ENCODE peak calls at places on chromosome 13, in eight cellular contexts. One of them, this sample, is unnamed.

GRCh38 chr13:51520524-51520923 is 63.7 kb upstream of the WDFY2 start:
- DNase-seq in fibroblast of villous mesenchyme: peak
- DNase-seq in mucosa of descending colon: no peak
- DNase-seq in fibroblast of mammary gland: peak
- DNase-seq in mammary epithelial cell: peak
- DNase-seq in fibroblast of pulmonary artery: peak
- DNase-seq in CD8-positive, alpha-beta T cell: no peak
- DNase-seq in epithelial cell of proximal tubule: no peak
- DNase-seq in this sample: peak

GRCh38 chr13:78022164-78022877 is 103.7 kb upstream of the EDNRB start:
- DNase-seq in fibroblast of villous mesenchyme: peak
- DNase-seq in mucosa of descending colon: peak
- DNase-seq in fibroblast of mammary gland: peak
- DNase-seq in mammary epithelial cell: peak
- DNase-seq in fibroblast of pulmonary artery: peak
- DNase-seq in CD8-positive, alpha-beta T cell: peak
- DNase-seq in epithelial cell of proximal tubule: peak
- DNase-seq in this sample: peak

GRCh38 chr13:111536239-111536638 is 215.8 kb downstream of the TEX29 start:
- DNase-seq in fibroblast of villous mesenchyme: no peak
- DNase-seq in mucosa of descending colon: no peak
- DNase-seq in fibroblast of mammary gland: no peak
- DNase-seq in mammary epithelial cell: no peak
- DNase-seq in fibroblast of pulmonary artery: no peak
- DNase-seq in CD8-positive, alpha-beta T cell: no peak
- DNase-seq in epithelial cell of proximal tubule: no peak
- DNase-seq in this sample: no peak

GRCh38 chr13:46386426-46386995 is 541 bp downstream of the RUBCNL start:
- DNase-seq in fibroblast of villous mesenchyme: no peak
- DNase-seq in mucosa of descending colon: peak
- DNase-seq in fibroblast of mammary gland: peak
- DNase-seq in mammary epithelial cell: no peak
- DNase-seq in fibroblast of pulmonary artery: no peak
- DNase-seq in CD8-positive, alpha-beta T cell: no peak
- DNase-seq in epithelial cell of proximal tubule: no peak
- DNase-seq in this sample: peak

GRCh38 chr13:94169783-94170513 is 309.5 kb downstream of the DCT start:
- DNase-seq in fibroblast of villous mesenchyme: no peak
- DNase-seq in mucosa of descending colon: no peak
- DNase-seq in fibroblast of mammary gland: peak
- DNase-seq in mammary epithelial cell: no peak
- DNase-seq in fibroblast of pulmonary artery: no peak
- DNase-seq in CD8-positive, alpha-beta T cell: no peak
- DNase-seq in epithelial cell of proximal tubule: no peak
- DNase-seq in this sample: no peak

GRCh38 chr13:45658586-45659235 is 43.2 kb upstream of the ERICH6B start:
- DNase-seq in fibroblast of villous mesenchyme: peak
- DNase-seq in mucosa of descending colon: no peak
- DNase-seq in fibroblast of mammary gland: peak
- DNase-seq in mammary epithelial cell: peak
- DNase-seq in fibroblast of pulmonary artery: peak
- DNase-seq in CD8-positive, alpha-beta T cell: no peak
- DNase-seq in epithelial cell of proximal tubule: no peak
- DNase-seq in this sample: peak

GRCh38 chr13:93529961-93530360 is 303.4 kb downstream of the GPC6 start:
- DNase-seq in fibroblast of villous mesenchyme: peak
- DNase-seq in mucosa of descending colon: no peak
- DNase-seq in fibroblast of mammary gland: peak
- DNase-seq in mammary epithelial cell: no peak
- DNase-seq in fibroblast of pulmonary artery: peak
- DNase-seq in CD8-positive, alpha-beta T cell: no peak
- DNase-seq in epithelial cell of proximal tubule: no peak
- DNase-seq in this sample: peak

GRCh38 chr13:97307882-97308624 is 85.9 kb downstream of the MBNL2 start:
- DNase-seq in fibroblast of villous mesenchyme: peak
- DNase-seq in mucosa of descending colon: no peak
- DNase-seq in fibroblast of mammary gland: peak
- DNase-seq in mammary epithelial cell: peak
- DNase-seq in fibroblast of pulmonary artery: peak
- DNase-seq in CD8-positive, alpha-beta T cell: no peak
- DNase-seq in epithelial cell of proximal tubule: no peak
- DNase-seq in this sample: peak

GRCh38 chr13:47903836-47904235 is 97.2 kb downstream of the SUCLA2 start:
- DNase-seq in fibroblast of villous mesenchyme: peak
- DNase-seq in mucosa of descending colon: no peak
- DNase-seq in fibroblast of mammary gland: peak
- DNase-seq in mammary epithelial cell: peak
- DNase-seq in fibroblast of pulmonary artery: peak
- DNase-seq in CD8-positive, alpha-beta T cell: no peak
- DNase-seq in epithelial cell of proximal tubule: peak
- DNase-seq in this sample: peak

GRCh38 chr13:63044617-63045016 is 1629.0 kb upstream of the PCDH20 start:
- DNase-seq in fibroblast of villous mesenchyme: no peak
- DNase-seq in mucosa of descending colon: no peak
- DNase-seq in fibroblast of mammary gland: no peak
- DNase-seq in mammary epithelial cell: no peak
- DNase-seq in fibroblast of pulmonary artery: no peak
- DNase-seq in CD8-positive, alpha-beta T cell: no peak
- DNase-seq in epithelial cell of proximal tubule: no peak
- DNase-seq in this sample: no peak

GRCh38 chr13:63050287-63050686 is 1634.6 kb upstream of the PCDH20 start:
- DNase-seq in fibroblast of villous mesenchyme: no peak
- DNase-seq in mucosa of descending colon: no peak
- DNase-seq in fibroblast of mammary gland: no peak
- DNase-seq in mammary epithelial cell: no peak
- DNase-seq in fibroblast of pulmonary artery: no peak
- DNase-seq in CD8-positive, alpha-beta T cell: no peak
- DNase-seq in epithelial cell of proximal tubule: no peak
- DNase-seq in this sample: no peak

DNA sequence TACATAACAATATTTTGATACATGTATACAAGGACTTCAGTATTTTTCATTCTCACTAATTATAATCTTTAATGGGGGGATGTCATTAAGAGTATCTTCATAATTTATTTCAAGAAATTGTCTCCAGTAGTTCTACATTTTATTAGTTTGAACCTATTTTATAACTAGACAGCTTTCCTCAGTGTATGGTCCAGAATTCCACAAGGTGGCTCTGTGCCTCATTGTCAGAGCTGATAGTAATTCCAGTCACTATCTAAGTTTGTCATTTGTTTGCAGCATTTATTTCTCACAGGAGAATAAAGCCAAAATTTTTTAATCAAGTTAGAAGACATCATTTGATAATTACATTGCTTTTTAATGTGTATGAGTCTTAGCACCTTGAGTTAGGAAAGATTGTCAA is 1633.0 kb upstream of the PCDH20 start:
- DNase-seq in fibroblast of villous mesenchyme: no peak
- DNase-seq in mucosa of descending colon: no peak
- DNase-seq in fibroblast of mammary gland: no peak
- DNase-seq in mammary epithelial cell: no peak
- DNase-seq in fibroblast of pulmonary artery: no peak
- DNase-seq in CD8-positive, alpha-beta T cell: no peak
- DNase-seq in epithelial cell of proximal tubule: no peak
- DNase-seq in this sample: no peak
- TF ChIP-seq CTCF in fibroblast of villous mesenchyme: no peak
- TF ChIP-seq CTCF in mucosa of descending colon: no peak
- TF ChIP-seq CTCF in fibroblast of mammary gland: peak
- TF ChIP-seq CTCF in mammary epithelial cell: peak
- TF ChIP-seq CTCF in fibroblast of pulmonary artery: peak
- TF ChIP-seq CTCF in CD8-positive, alpha-beta T cell: no peak
- TF ChIP-seq CTCF in epithelial cell of proximal tubule: peak
- TF ChIP-seq CTCF in this sample: no peak

DNA sequence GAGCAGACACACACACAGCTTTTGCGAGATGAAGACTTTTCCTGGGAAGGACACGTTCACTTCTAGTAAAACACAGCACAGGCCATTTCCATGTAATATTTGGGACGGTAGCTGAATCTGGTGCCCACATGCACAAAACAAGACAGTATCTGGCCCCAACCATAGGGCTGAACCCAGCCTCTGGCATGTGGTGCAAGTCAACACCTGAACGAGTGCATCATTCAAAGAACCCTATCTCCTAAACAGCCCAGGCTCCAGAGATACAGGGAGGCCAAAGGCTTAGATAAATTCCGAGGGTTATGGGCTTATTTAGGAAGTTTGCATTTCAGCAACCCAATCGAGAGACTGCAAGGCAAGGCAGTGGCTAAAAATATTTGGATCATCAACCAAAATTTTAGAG is 2.7 kb upstream of the TFDP1 start:
- DNase-seq in fibroblast of villous mesenchyme: no peak
- DNase-seq in mucosa of descending colon: no peak
- DNase-seq in fibroblast of mammary gland: no peak
- DNase-seq in mammary epithelial cell: no peak
- DNase-seq in fibroblast of pulmonary artery: no peak
- DNase-seq in CD8-positive, alpha-beta T cell: no peak
- DNase-seq in epithelial cell of proximal tubule: no peak
- DNase-seq in this sample: no peak
- H3K4me3 ChIP-seq in fibroblast of villous mesenchyme: no peak
- H3K4me3 ChIP-seq in mucosa of descending colon: no peak
- H3K4me3 ChIP-seq in fibroblast of mammary gland: no peak
- H3K4me3 ChIP-seq in mammary epithelial cell: no peak
- H3K4me3 ChIP-seq in fibroblast of pulmonary artery: no peak
- H3K4me3 ChIP-seq in CD8-positive, alpha-beta T cell: no peak
- H3K4me3 ChIP-seq in epithelial cell of proximal tubule: no peak
- H3K4me3 ChIP-seq in this sample: no peak

GRCh38 chr13:53408847-53409568 is 380.4 kb downstream of the OLFM4 start:
- DNase-seq in fibroblast of villous mesenchyme: no peak
- DNase-seq in mucosa of descending colon: no peak
- DNase-seq in fibroblast of mammary gland: no peak
- DNase-seq in mammary epithelial cell: no peak
- DNase-seq in fibroblast of pulmonary artery: no peak
- DNase-seq in CD8-positive, alpha-beta T cell: no peak
- DNase-seq in epithelial cell of proximal tubule: no peak
- DNase-seq in this sample: no peak

GRCh38 chr13:53411443-53411842 is 382.8 kb downstream of the OLFM4 start:
- DNase-seq in fibroblast of villous mesenchyme: no peak
- DNase-seq in mucosa of descending colon: no peak
- DNase-seq in fibroblast of mammary gland: no peak
- DNase-seq in mammary epithelial cell: no peak
- DNase-seq in fibroblast of pulmonary artery: no peak
- DNase-seq in CD8-positive, alpha-beta T cell: no peak
- DNase-seq in epithelial cell of proximal tubule: no peak
- DNase-seq in this sample: no peak

GRCh38 chr13:53408306-53408705 is 379.7 kb downstream of the OLFM4 start:
- DNase-seq in fibroblast of villous mesenchyme: no peak
- DNase-seq in mucosa of descending colon: no peak
- DNase-seq in fibroblast of mammary gland: no peak
- DNase-seq in mammary epithelial cell: no peak
- DNase-seq in fibroblast of pulmonary artery: no peak
- DNase-seq in CD8-positive, alpha-beta T cell: no peak
- DNase-seq in epithelial cell of proximal tubule: no peak
- DNase-seq in this sample: no peak

GRCh38 chr13:53405616-53406015 is 377.0 kb downstream of the OLFM4 start:
- DNase-seq in fibroblast of villous mesenchyme: no peak
- DNase-seq in mucosa of descending colon: no peak
- DNase-seq in fibroblast of mammary gland: no peak
- DNase-seq in mammary epithelial cell: no peak
- DNase-seq in fibroblast of pulmonary artery: no peak
- DNase-seq in CD8-positive, alpha-beta T cell: no peak
- DNase-seq in epithelial cell of proximal tubule: no peak
- DNase-seq in this sample: no peak
- TF ChIP-seq CTCF in fibroblast of villous mesenchyme: no peak
- TF ChIP-seq CTCF in mucosa of descending colon: no peak
- TF ChIP-seq CTCF in fibroblast of mammary gland: no peak
- TF ChIP-seq CTCF in mammary epithelial cell: no peak
- TF ChIP-seq CTCF in fibroblast of pulmonary artery: no peak
- TF ChIP-seq CTCF in CD8-positive, alpha-beta T cell: no peak
- TF ChIP-seq CTCF in epithelial cell of proximal tubule: no peak
- TF ChIP-seq CTCF in this sample: no peak

GRCh38 chr13:28534210-28534609 is 39.3 kb upstream of the FLT1 start:
- DNase-seq in fibroblast of villous mesenchyme: no peak
- DNase-seq in mucosa of descending colon: no peak
- DNase-seq in fibroblast of mammary gland: no peak
- DNase-seq in mammary epithelial cell: no peak
- DNase-seq in fibroblast of pulmonary artery: no peak
- DNase-seq in CD8-positive, alpha-beta T cell: no peak
- DNase-seq in epithelial cell of proximal tubule: no peak
- DNase-seq in this sample: no peak

GRCh38 chr13:28532226-28533048 is 37.5 kb upstream of the FLT1 start:
- DNase-seq in fibroblast of villous mesenchyme: peak
- DNase-seq in mucosa of descending colon: no peak
- DNase-seq in fibroblast of mammary gland: no peak
- DNase-seq in mammary epithelial cell: no peak
- DNase-seq in fibroblast of pulmonary artery: no peak
- DNase-seq in CD8-positive, alpha-beta T cell: no peak
- DNase-seq in epithelial cell of proximal tubule: no peak
- DNase-seq in this sample: peak

GRCh38 chr13:28531956-28532225 is 37.0 kb upstream of the FLT1 start:
- DNase-seq in fibroblast of villous mesenchyme: no peak
- DNase-seq in mucosa of descending colon: no peak
- DNase-seq in fibroblast of mammary gland: no peak
- DNase-seq in mammary epithelial cell: no peak
- DNase-seq in fibroblast of pulmonary artery: no peak
- DNase-seq in CD8-positive, alpha-beta T cell: no peak
- DNase-seq in epithelial cell of proximal tubule: no peak
- DNase-seq in this sample: no peak

GRCh38 chr13:28533441-28534166 is 38.7 kb upstream of the FLT1 start:
- DNase-seq in fibroblast of villous mesenchyme: no peak
- DNase-seq in mucosa of descending colon: no peak
- DNase-seq in fibroblast of mammary gland: no peak
- DNase-seq in mammary epithelial cell: no peak
- DNase-seq in fibroblast of pulmonary artery: no peak
- DNase-seq in CD8-positive, alpha-beta T cell: no peak
- DNase-seq in epithelial cell of proximal tubule: no peak
- DNase-seq in this sample: no peak

DNA sequence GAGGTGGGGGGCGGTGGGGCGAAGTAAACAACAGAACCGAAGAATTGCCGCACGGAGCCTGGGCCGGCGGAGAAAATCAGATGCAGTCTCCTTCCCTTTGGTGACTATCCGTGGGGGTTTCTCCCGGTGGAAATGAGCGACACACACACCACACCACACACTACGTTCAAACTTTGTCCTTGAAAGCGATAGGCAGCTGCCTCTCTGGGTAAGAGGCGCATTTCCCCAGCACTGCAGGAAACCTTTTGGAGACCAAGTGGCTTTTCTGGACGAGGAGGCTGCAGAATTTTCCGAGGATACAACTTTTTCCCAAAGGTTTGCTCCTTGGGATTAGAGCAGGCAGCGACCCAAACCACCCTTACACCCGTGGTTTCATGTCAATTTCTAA is 38.1 kb upstream of the FLT1 start:
- DNase-seq in fibroblast of villous mesenchyme: no peak
- DNase-seq in mucosa of descending colon: no peak
- DNase-seq in fibroblast of mammary gland: no peak
- DNase-seq in mammary epithelial cell: no peak
- DNase-seq in fibroblast of pulmonary artery: no peak
- DNase-seq in CD8-positive, alpha-beta T cell: no peak
- DNase-seq in epithelial cell of proximal tubule: no peak
- DNase-seq in this sample: peak
- H3K4me3 ChIP-seq in fibroblast of villous mesenchyme: peak
- H3K4me3 ChIP-seq in mucosa of descending colon: no peak
- H3K4me3 ChIP-seq in fibroblast of mammary gland: peak
- H3K4me3 ChIP-seq in mammary epithelial cell: no peak
- H3K4me3 ChIP-seq in fibroblast of pulmonary artery: peak
- H3K4me3 ChIP-seq in CD8-positive, alpha-beta T cell: no peak
- H3K4me3 ChIP-seq in epithelial cell of proximal tubule: peak
- H3K4me3 ChIP-seq in this sample: no peak

DNA sequence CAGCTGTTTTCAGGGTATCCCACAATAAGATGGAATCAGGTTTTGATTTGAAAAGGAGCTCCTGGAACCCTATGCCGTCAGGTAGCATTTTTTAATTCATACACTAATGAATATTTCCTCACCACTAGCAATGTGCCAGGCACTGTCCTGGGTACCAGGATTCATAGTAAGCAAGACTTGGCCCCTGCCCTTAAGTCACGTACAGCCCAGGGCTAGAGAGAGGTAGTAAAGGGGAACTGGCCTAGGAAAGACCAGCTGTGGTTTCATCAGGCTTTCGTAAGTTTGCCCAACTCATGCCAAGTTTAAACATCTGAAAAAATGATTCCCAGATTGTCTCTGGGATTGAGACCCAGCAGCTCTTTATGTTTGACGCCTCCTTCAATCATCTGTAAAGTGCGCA is 45.9 kb upstream of the AMER2 start:
- DNase-seq in fibroblast of villous mesenchyme: no peak
- DNase-seq in mucosa of descending colon: no peak
- DNase-seq in fibroblast of mammary gland: no peak
- DNase-seq in mammary epithelial cell: no peak
- DNase-seq in fibroblast of pulmonary artery: no peak
- DNase-seq in CD8-positive, alpha-beta T cell: no peak
- DNase-seq in epithelial cell of proximal tubule: no peak
- DNase-seq in this sample: no peak
- TF ChIP-seq CTCF in fibroblast of villous mesenchyme: no peak
- TF ChIP-seq CTCF in mucosa of descending colon: no peak
- TF ChIP-seq CTCF in fibroblast of mammary gland: no peak
- TF ChIP-seq CTCF in mammary epithelial cell: no peak
- TF ChIP-seq CTCF in fibroblast of pulmonary artery: no peak
- TF ChIP-seq CTCF in CD8-positive, alpha-beta T cell: no peak
- TF ChIP-seq CTCF in epithelial cell of proximal tubule: no peak
- TF ChIP-seq CTCF in this sample: no peak